ENCODE peak calls at places on chromosomes 13 and 19, in nine cellular contexts. J is transverse colon, Y is epithelial cell of esophagus, B is astrocyte, S is heart left ventricle, F is astrocyte of the spinal cord, A is cardiac muscle cell, M is endodermal cell, I is brain microvascular endothelial cell. K is an unnamed sample.
A peak's percentile ranks its signal among the peaks of the same experiment; 100 is the strongest.

GRCh38 chr19:39970424-39970673 is 616 bp upstream of the PSMC4 start:
- DNase-seq in J (no peak), Y (no peak), B (no peak), S (no peak), F (no peak), A (no peak), M (no peak), I (no peak), K (peak; percentile 30)

GRCh38 chr19:9786819-9787218 is 18.3 kb upstream of the ZNF846 start:
- DNase-seq in J (no peak), Y (no peak), B (no peak), S (no peak), F (no peak), A (no peak), M (no peak), I (no peak), K (no peak)

GRCh38 chr19:281992-282391 is 9.2 kb downstream of the PLPP2 start:
- DNase-seq in J (no peak), Y (no peak), B (no peak), S (no peak), F (no peak), A (no peak), M (peak; percentile 48), I (no peak), K (no peak)

GRCh38 chr19:11164278-11164677 is 8.7 kb upstream of the SPC24 start:
- DNase-seq in J (no peak), Y (no peak), B (no peak), S (no peak), F (no peak), A (peak; percentile 40), M (no peak), I (no peak), K (peak; percentile 56)

GRCh38 chr13:47413112-47413511 is 516.3 kb upstream of the HTR2A start:
- DNase-seq in J (no peak), Y (no peak), B (peak; percentile 16), S (no peak), F (peak; percentile 17), A (no peak), M (no peak), I (no peak), K (peak; percentile 66)

GRCh38 chr19:927044-927706 is 1.3 kb downstream of the ARID3A start:
- DNase-seq in J (peak; percentile 62), Y (no peak), B (no peak), S (peak; percentile 54), F (no peak), A (peak; percentile 79), M (peak; percentile 80), I (no peak), K (peak; percentile 56)

GRCh38 chr19:12665281-12665573 is 1.3 kb downstream of the MAN2B1 start:
- DNase-seq in J (peak; percentile 58), Y (no peak), B (no peak), S (peak; percentile 60), F (no peak), A (no peak), M (no peak), I (no peak), K (no peak)

GRCh38 chr19:55526216-55527196 is 10.4 kb downstream of the SBK2 start:
- DNase-seq in J (peak; percentile 80), Y (peak; percentile 43), B (peak; percentile 46), S (peak; percentile 63), F (peak; percentile 50), A (peak; percentile 56), M (peak; percentile 89), I (peak; percentile 62), K (peak; percentile 49)

GRCh38 chr13:86080340-86080995 is 281.2 kb upstream of the SLITRK6 start:
- DNase-seq in J (no peak), Y (peak; percentile 24), B (no peak), S (no peak), F (peak; percentile 57), A (no peak), M (no peak), I (no peak), K (no peak)

GRCh38 chr13:98900442-98900841 is 77.4 kb downstream of the DOCK9 start:
- DNase-seq in J (no peak), Y (no peak), B (no peak), S (no peak), F (no peak), A (no peak), M (no peak), I (no peak), K (peak; percentile 24)

GRCh38 chr19:482186-483041 is 13.9 kb upstream of the MADCAM1 start:
- DNase-seq in J (no peak), Y (no peak), B (no peak), S (no peak), F (no peak), A (peak; percentile 47), M (peak; percentile 77), I (no peak), K (no peak)

GRCh38 chr13:101916108-101916757 is 463.8 kb downstream of the ITGBL1 start:
- DNase-seq in J (no peak), Y (peak; percentile 26), B (no peak), S (peak; percentile 35), F (peak; percentile 32), A (peak; percentile 63), M (peak; percentile 91), I (peak; percentile 4), K (no peak)

GRCh38 chr19:30688696-30689095 is 316.5 kb downstream of the ZNF536 start:
- DNase-seq in J (no peak), Y (no peak), B (no peak), S (no peak), F (no peak), A (no peak), M (no peak), I (no peak), K (no peak)

GRCh38 chr13:24692541-24692940 is 12.3 kb downstream of the ATP12A start:
- DNase-seq in J (no peak), Y (no peak), B (peak; percentile 69), S (no peak), F (peak; percentile 73), A (no peak), M (no peak), I (peak; percentile 67), K (peak; percentile 65)

GRCh38 chr19:32318884-32319520 is 26.4 kb upstream of the ZNF507 start:
- DNase-seq in J (no peak), Y (peak; percentile 11), B (no peak), S (no peak), F (no peak), A (peak; percentile 42), M (peak; percentile 90), I (no peak), K (no peak)

GRCh38 chr13:44230071-44230470 is 143.6 kb upstream of the SERP2 start:
- DNase-seq in J (no peak), Y (no peak), B (no peak), S (no peak), F (no peak), A (no peak), M (no peak), I (peak; percentile 35), K (no peak)

GRCh38 chr13:72570019-72570418 is 157.4 kb downstream of the MZT1 start:
- DNase-seq in J (no peak), Y (no peak), B (no peak), S (no peak), F (no peak), A (no peak), M (no peak), I (no peak), K (no peak)

GRCh38 chr13:23695196-23695595 is 125.0 kb downstream of the TNFRSF19 start:
- DNase-seq in J (no peak), Y (no peak), B (no peak), S (no peak), F (no peak), A (no peak), M (no peak), I (no peak), K (no peak)

GRCh38 chr19:39941615-39942507 is 7.4 kb upstream of the FCGBP start:
- DNase-seq in J (peak; percentile 55), Y (peak; percentile 39), B (peak; percentile 27), S (no peak), F (peak; percentile 51), A (no peak), M (no peak), I (peak; percentile 52), K (no peak)

GRCh38 chr13:82477436-82477835 is 1404.8 kb downstream of the SLITRK1 start:
- DNase-seq in J (no peak), Y (no peak), B (no peak), S (no peak), F (no peak), A (peak; percentile 0), M (no peak), I (no peak), K (no peak)

GRCh38 chr13:82480415-82480814 is 1401.9 kb downstream of the SLITRK1 start:
- DNase-seq in J (no peak), Y (peak; percentile 17), B (no peak), S (no peak), F (no peak), A (peak; percentile 0), M (no peak), I (no peak), K (no peak)
- TF ChIP-seq CTCF in J (no peak), Y (peak; percentile 47), B (no peak), S (no peak), F (peak; percentile 22), A (no peak), M (peak; percentile 75), I (no peak), K (no peak)

GRCh38 chr13:21610687-21611086 is 6.7 kb upstream of the MICU2 start:
- DNase-seq in J (no peak), Y (no peak), B (no peak), S (no peak), F (no peak), A (no peak), M (no peak), I (no peak), K (no peak)
- H3K4me3 ChIP-seq in J (no peak overlapping the region), Y (no peak overlapping the region), B (no peak overlapping the region), S (no peak overlapping the region), F (no peak overlapping the region), A (no peak overlapping the region), M (no peak overlapping the region), I (no peak overlapping the region), K (no peak overlapping the region)

GRCh38 chr13:96651598-96651997 is 342.7 kb downstream of the OXGR1 start:
- DNase-seq in J (no peak), Y (no peak), B (no peak), S (no peak), F (no peak), A (no peak), M (no peak), I (no peak), K (no peak)

GRCh38 chr13:96652506-96652905 is 341.8 kb downstream of the OXGR1 start:
- DNase-seq in J (no peak), Y (peak; percentile 44), B (no peak), S (no peak), F (no peak), A (no peak), M (no peak), I (no peak), K (no peak)

GRCh38 chr13:96650301-96650886 is 343.9 kb downstream of the OXGR1 start:
- DNase-seq in J (no peak), Y (peak; percentile 82), B (peak; percentile 86), S (no peak), F (peak; percentile 90), A (no peak), M (no peak), I (peak; percentile 76), K (peak; percentile 41)
- TF ChIP-seq CTCF in J (no peak), Y (no peak), B (no peak), S (no peak), F (no peak), A (no peak), M (peak; percentile 60), I (no peak), K (no peak)

DNA sequence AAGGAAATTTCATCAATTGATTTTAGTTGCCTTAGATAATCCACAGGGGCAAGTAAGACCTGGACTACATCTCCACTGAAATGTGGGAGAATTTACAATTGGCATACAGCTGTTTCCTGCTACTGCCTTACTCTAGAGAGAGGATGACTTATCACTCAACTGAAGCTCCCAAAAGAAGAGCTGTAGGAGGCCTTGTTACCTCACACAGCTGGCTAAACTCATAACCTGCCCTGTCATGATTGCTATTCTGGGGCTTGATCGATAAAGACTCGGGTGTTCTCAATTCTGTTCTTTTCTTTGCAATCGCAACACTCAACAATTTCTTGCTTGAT is 1396.4 kb downstream of the EFNB2 start:
- DNase-seq in J (no peak), Y (no peak), B (no peak), S (no peak), F (no peak), A (no peak), M (no peak), I (no peak), K (no peak)
- H3K4me3 ChIP-seq in J (no peak overlapping the region), Y (no peak overlapping the region), B (no peak overlapping the region), S (no peak overlapping the region), F (no peak overlapping the region), A (no peak overlapping the region), M (no peak overlapping the region), I (no peak overlapping the region), K (no peak overlapping the region)